ENCODE peak calls at places on chromosomes 16 and 17, in five cellular contexts. F, A, T, Y and H are unnamed samples.

GRCh38 chr16:80033783-80034468 is 433.4 kb upstream of the MAF start:
- DNase-seq in F (no peak), A (no peak), T (no peak), Y (no peak), H (no peak)

GRCh38 chr16:57755726-57756423 is 20.3 kb downstream of the KATNB1 start:
- DNase-seq in F (no peak), A (no peak), T (no peak), Y (no peak), H (no peak)

GRCh38 chr16:19095699-19096098 is 18.1 kb upstream of the ITPRIPL2 start:
- DNase-seq in F (no peak), A (no peak), T (peak), Y (peak), H (no peak)

GRCh38 chr16:85151603-85152413 is 39.5 kb upstream of the CIBAR2 start:
- DNase-seq in F (no peak), A (peak), T (peak), Y (peak), H (no peak)

GRCh38 chr16:57165923-57166322 is 19.9 kb downstream of the PSME3IP1 start:
- DNase-seq in F (no peak), A (peak), T (peak), Y (no peak), H (no peak)

GRCh38 chr16:57104706-57105105 is 12.3 kb downstream of the CPNE2 start:
- DNase-seq in F (no peak), A (no peak), T (no peak), Y (no peak), H (no peak)

GRCh38 chr17:78966123-78966813 is 13.5 kb downstream of the LGALS3BP start:
- DNase-seq in F (no peak), A (no peak), T (no peak), Y (no peak), H (no peak)

GRCh38 chr17:81329279-81329926 is 34.3 kb upstream of the SLC38A10 start:
- DNase-seq in F (peak), A (peak), T (peak), Y (peak), H (peak)

GRCh38 chr17:43467981-43468541 is 15.7 kb upstream of the DHX8 start:
- DNase-seq in F (no peak), A (peak), T (peak), Y (no peak), H (no peak)

GRCh38 chr17:8133398-8133797 is 9.5 kb upstream of the HES7 start:
- DNase-seq in F (no peak), A (no peak), T (no peak), Y (no peak), H (no peak)

GRCh38 chr16:12340151-12340733 is 363.7 kb downstream of the SNX29 start:
- DNase-seq in F (peak), A (peak), T (peak), Y (peak), H (peak)

GRCh38 chr17:40322417-40323315 is 13.7 kb downstream of the RARA start:
- DNase-seq in F (no peak), A (peak), T (peak), Y (peak), H (no peak)

GRCh38 chr17:17877548-17878358 is 41.0 kb upstream of the SREBF1 start:
- DNase-seq in F (no peak), A (peak), T (peak), Y (no peak), H (peak)

GRCh38 chr17:43442711-43443110 is 41.1 kb upstream of the DHX8 start:
- DNase-seq in F (no peak), A (peak), T (no peak), Y (no peak), H (no peak)

GRCh38 chr16:75043175-75043937 is 44.5 kb downstream of the ZNRF1 start:
- DNase-seq in F (no peak), A (no peak), T (no peak), Y (no peak), H (no peak)

GRCh38 chr16:68416057-68417046 is 32.0 kb downstream of the SMPD3 start:
- DNase-seq in F (no peak), A (no peak), T (no peak), Y (peak), H (peak)

GRCh38 chr16:3509470-3509928 is 8.7 kb downstream of the CLUAP1 start:
- DNase-seq in F (no peak), A (no peak), T (peak), Y (peak), H (no peak)

GRCh38 chr16:88719933-88720296 is 13.6 kb downstream of the CTU2 start:
- DNase-seq in F (no peak), A (no peak), T (no peak), Y (no peak), H (no peak)

GRCh38 chr16:12502671-12503070 is 301.0 kb downstream of the CPPED1 start:
- DNase-seq in F (no peak), A (no peak), T (no peak), Y (no peak), H (no peak)

GRCh38 chr16:86319871-86320270 is 190.5 kb upstream of the FOXF1 start:
- DNase-seq in F (no peak), A (peak), T (peak), Y (no peak), H (no peak)

GRCh38 chr17:2455956-2456355 is 55.1 kb upstream of the MNT start:
- DNase-seq in F (no peak), A (no peak), T (no peak), Y (no peak), H (no peak)

GRCh38 chr16:53207810-53208752 is 153.3 kb downstream of the CHD9 start:
- DNase-seq in F (peak), A (peak), T (peak), Y (peak), H (peak)

GRCh38 chr17:73005360-73005759 is 87.1 kb downstream of the SLC39A11 start:
- DNase-seq in F (no peak), A (no peak), T (no peak), Y (no peak), H (no peak)

GRCh38 chr16:19071811-19072777 is 4.7 kb downstream of the COQ7 start:
- DNase-seq in F (peak), A (peak), T (peak), Y (peak), H (no peak)

GRCh38 chr16:17541324-17541723 is 70.6 kb upstream of the XYLT1 start:
- DNase-seq in F (no peak), A (no peak), T (no peak), Y (no peak), H (no peak)

GRCh38 chr16:29898786-29899515 is 399 bp downstream of the SEZ6L2 start:
- DNase-seq in F (peak), A (no peak), T (no peak), Y (no peak), H (peak)

DNA sequence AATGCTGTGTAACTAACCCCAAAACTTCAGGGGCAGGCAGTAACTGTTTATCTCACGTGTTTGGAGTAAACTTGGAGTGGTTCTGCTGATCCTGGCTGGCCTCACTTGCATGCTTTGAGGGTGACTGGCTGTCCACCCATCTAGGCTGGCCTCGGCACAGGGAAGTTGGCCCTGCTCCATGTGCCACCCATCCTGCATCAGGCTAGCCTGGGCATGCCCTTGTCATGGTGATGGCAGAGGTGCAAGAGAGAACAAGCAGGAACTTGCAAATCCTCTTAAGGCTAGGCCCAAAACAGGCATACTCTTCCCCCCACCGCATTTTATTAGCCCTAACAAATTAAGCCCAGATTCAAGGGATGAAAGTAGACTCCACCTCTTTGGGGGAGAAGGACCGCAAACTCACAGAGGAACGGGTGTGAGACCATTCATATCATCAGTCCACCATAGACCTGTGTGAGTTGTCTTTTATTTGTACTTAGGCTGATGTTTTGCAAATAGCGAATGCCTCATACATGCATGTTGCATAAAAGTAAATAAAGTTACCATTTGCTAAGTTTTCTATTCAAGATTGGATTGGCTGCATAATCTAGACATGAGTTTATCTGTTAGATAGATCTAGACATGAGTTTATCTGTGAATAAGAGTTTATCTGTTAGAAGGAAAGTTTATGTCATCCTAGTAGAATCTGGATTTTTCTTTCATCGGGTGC is 221.0 kb downstream of the CCDC182 start:
- DNase-seq in F (no peak), A (peak), T (peak), Y (peak), H (peak)
- H3K4me3 ChIP-seq in F (no peak), A (no peak), T (no peak), Y (no peak), H (no peak)

GRCh38 chr17:5077781-5078105 is 524 bp upstream of the ZFP3 start:
- DNase-seq in F (no peak), A (no peak), T (no peak), Y (no peak), H (no peak)
- H3K4me3 ChIP-seq in F (peak), A (peak), T (peak), Y (peak), H (no peak)

DNA sequence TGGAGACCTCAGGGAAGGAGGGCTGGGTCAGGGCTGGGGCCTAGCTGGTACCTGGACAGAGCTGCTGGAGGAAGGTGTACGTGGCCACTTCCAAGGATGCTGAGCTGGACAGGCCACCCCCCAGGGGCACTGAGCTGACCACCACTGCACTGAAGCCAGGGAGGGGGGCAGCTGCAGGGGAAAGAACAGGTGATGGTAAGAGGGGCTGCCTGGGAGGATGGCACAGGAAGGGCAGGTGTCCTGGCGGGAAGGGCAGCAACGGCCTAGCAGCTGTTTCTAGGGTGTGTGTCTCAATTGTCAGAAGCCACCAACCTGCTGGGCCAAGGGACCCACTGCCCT is 1.8 kb downstream of the GALK1 start:
- DNase-seq in F (no peak), A (no peak), T (no peak), Y (no peak), H (no peak)
- H3K4me3 ChIP-seq in F (no peak), A (no peak), T (no peak), Y (no peak), H (no peak)

DNA sequence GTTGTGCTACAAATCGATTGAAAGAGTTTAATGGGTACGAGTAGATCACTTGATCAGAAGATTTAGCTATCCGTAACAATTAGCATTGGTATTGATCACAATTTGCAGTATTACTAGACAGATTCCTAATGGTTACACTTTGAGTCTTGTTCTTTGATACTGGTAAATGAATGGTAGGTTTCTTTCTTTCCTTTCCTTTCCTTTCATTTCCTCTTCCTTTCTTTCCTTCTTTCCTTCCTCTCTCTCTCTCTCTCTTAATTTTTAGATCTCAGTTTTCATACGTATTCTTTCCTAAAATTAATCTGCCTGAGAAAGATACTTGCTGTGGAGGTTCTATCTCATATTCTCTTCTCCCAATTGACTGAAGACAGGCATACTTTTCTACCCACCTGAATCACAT is 17.9 kb downstream of the CPD start:
- DNase-seq in F (no peak), A (no peak), T (no peak), Y (no peak), H (no peak)
- H3K4me3 ChIP-seq in F (no peak), A (no peak), T (no peak), Y (no peak), H (peak)

GRCh38 chr17:66488874-66489273 is 186.5 kb downstream of the PRKCA start:
- DNase-seq in F (no peak), A (no peak), T (no peak), Y (no peak), H (no peak)
- H3K4me3 ChIP-seq in F (no peak), A (no peak), T (no peak), Y (no peak), H (no peak)

GRCh38 chr17:76772842-76773521 is 35.1 kb downstream of the MFSD11 start:
- DNase-seq in F (peak), A (peak), T (peak), Y (peak), H (no peak)
- H3K4me3 ChIP-seq in F (no peak), A (no peak), T (no peak), Y (no peak), H (no peak)

GRCh38 chr17:57574040-57574513 is 171.0 kb downstream of the CCDC182 start:
- DNase-seq in F (no peak), A (peak), T (peak), Y (peak), H (peak)
- H3K4me3 ChIP-seq in F (no peak), A (no peak), T (no peak), Y (no peak), H (no peak)

GRCh38 chr16:89873109-89873821 is at the start of gene TCF25:
- DNase-seq in F (peak), A (peak), T (peak), Y (peak), H (peak)
- H3K4me3 ChIP-seq in F (peak), A (peak), T (peak), Y (peak), H (peak)

GRCh38 chr17:57017625-57018024 is 39.7 kb downstream of the SCPEP1 start:
- DNase-seq in F (no peak), A (no peak), T (no peak), Y (no peak), H (no peak)

GRCh38 chr17:57021226-57021940 is 43.5 kb downstream of the SCPEP1 start:
- DNase-seq in F (no peak), A (no peak), T (no peak), Y (peak), H (peak)

GRCh38 chr17:57016066-57016763 is 38.3 kb downstream of the SCPEP1 start:
- DNase-seq in F (no peak), A (no peak), T (no peak), Y (no peak), H (no peak)

GRCh38 chr17:57020208-57020607 is 42.3 kb downstream of the SCPEP1 start:
- DNase-seq in F (no peak), A (no peak), T (no peak), Y (no peak), H (no peak)

DNA sequence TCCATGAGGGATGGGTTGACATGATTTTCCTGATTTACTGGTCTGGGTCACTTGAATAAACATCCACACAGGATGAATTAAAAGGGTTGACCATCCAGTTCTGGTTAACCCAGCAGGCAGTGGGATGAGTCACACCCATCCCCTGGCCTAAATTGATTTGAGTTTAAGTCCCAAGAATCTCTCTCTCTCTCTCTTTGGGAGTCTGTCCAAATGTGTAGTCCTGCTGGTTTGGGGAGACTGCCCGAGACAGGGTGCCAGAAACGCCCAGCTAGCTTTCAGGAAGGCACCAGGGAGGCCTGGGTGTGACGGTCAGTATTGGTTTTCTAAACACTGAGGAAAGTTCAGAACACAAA is 38.8 kb downstream of the SCPEP1 start:
- DNase-seq in F (no peak), A (peak), T (peak), Y (peak), H (peak)
- H3K4me3 ChIP-seq in F (no peak), A (no peak), T (no peak), Y (no peak), H (no peak)